ENCODE peak calls at places on chromosomes 12 and 14, in eight cellular contexts. M, R, F, D, P, I, H and V are unnamed samples.
A peak's percentile ranks its signal among the peaks of the same experiment; 100 is the strongest.

GRCh38 chr14:104788533-104788818 is 7.1 kb downstream of the AKT1 start:
- DNase-seq in M (no peak), R (no peak), F (no peak), D (no peak), P (no peak), I (no peak), H (no peak), V (no peak)

GRCh38 chr12:114638790-114639435 is 45.1 kb downstream of the TBX3 start:
- DNase-seq in M (no peak), R (no peak), F (no peak), D (no peak), P (no peak), I (no peak), H (no peak), V (no peak)

GRCh38 chr12:23510484-23510883 is 439.0 kb downstream of the SOX5 start:
- DNase-seq in M (no peak), R (no peak), F (no peak), D (no peak), P (no peak), I (no peak), H (no peak), V (no peak)

GRCh38 chr12:13425766-13426165 is 229.2 kb downstream of the EMP1 start:
- DNase-seq in M (no peak), R (no peak), F (no peak), D (no peak), P (no peak), I (no peak), H (no peak), V (no peak)

GRCh38 chr14:50321009-50321660 is 9.0 kb downstream of the DMAC2L start:
- DNase-seq in M (peak; percentile 24), R (no peak), F (peak; percentile 56), D (peak; percentile 92), P (peak; percentile 51), I (peak; percentile 54), H (peak; percentile 77), V (peak; percentile 77)

GRCh38 chr12:19546027-19546426 is 106.7 kb downstream of the AEBP2 start:
- DNase-seq in M (no peak), R (no peak), F (no peak), D (no peak), P (no peak), I (no peak), H (no peak), V (no peak)

GRCh38 chr12:76628745-76629144 is 69.2 kb upstream of the OSBPL8 start:
- DNase-seq in M (no peak), R (no peak), F (no peak), D (no peak), P (no peak), I (no peak), H (no peak), V (no peak)

GRCh38 chr12:93025145-93026103 is 96.3 kb upstream of the EEA1 start:
- DNase-seq in M (no peak), R (no peak), F (no peak), D (peak; percentile 83), P (no peak), I (peak; percentile 6), H (no peak), V (peak; percentile 56)

GRCh38 chr12:56334490-56334793 is 642 bp upstream of the PAN2 start:
- DNase-seq in M (no peak), R (no peak), F (no peak), D (no peak), P (no peak), I (peak; percentile 9), H (no peak), V (no peak)

GRCh38 chr14:88981948-88982347 is 157.5 kb downstream of the TTC8 start:
- DNase-seq in M (no peak), R (no peak), F (no peak), D (no peak), P (no peak), I (no peak), H (no peak), V (no peak)

GRCh38 chr12:130374083-130374482 is 36.4 kb downstream of the PIWIL1 start:
- DNase-seq in M (no peak), R (no peak), F (no peak), D (no peak), P (no peak), I (no peak), H (no peak), V (no peak)

GRCh38 chr12:29713729-29714128 is 70.0 kb downstream of the TMTC1 start:
- DNase-seq in M (no peak), R (no peak), F (no peak), D (no peak), P (no peak), I (no peak), H (no peak), V (no peak)

GRCh38 chr14:94591073-94591472 is 9.8 kb downstream of the SERPINA5 start:
- DNase-seq in M (no peak), R (no peak), F (no peak), D (no peak), P (no peak), I (no peak), H (no peak), V (no peak)

GRCh38 chr12:53062977-53063707 is 13.3 kb downstream of the TNS2 start:
- DNase-seq in M (no peak), R (peak; percentile 64), F (peak; percentile 40), D (no peak), P (no peak), I (no peak), H (no peak), V (no peak)

GRCh38 chr12:53062011-53062961 is 12.4 kb downstream of the TNS2 start:
- DNase-seq in M (no peak), R (peak; percentile 61), F (peak; percentile 44), D (no peak), P (no peak), I (no peak), H (no peak), V (no peak)

GRCh38 chr12:53065470-53065869 is 13.7 kb downstream of the SPRYD3 start:
- DNase-seq in M (no peak), R (peak; percentile 63), F (peak; percentile 49), D (no peak), P (no peak), I (no peak), H (no peak), V (no peak)

GRCh38 chr12:53064613-53065415 is 14.4 kb downstream of the SPRYD3 start:
- DNase-seq in M (no peak), R (peak; percentile 62), F (peak; percentile 44), D (no peak), P (no peak), I (no peak), H (no peak), V (no peak)

GRCh38 chr12:53063708-53064612 is 14.1 kb downstream of the TNS2 start:
- DNase-seq in M (peak; percentile 60), R (peak; percentile 60), F (peak; percentile 70), D (no peak), P (no peak), I (no peak), H (no peak), V (no peak)
- TF ChIP-seq CTCF in M (no peak), R (no peak), F (no peak), D (no peak), P (no peak), I (no peak), H (no peak), V (no peak)

DNA sequence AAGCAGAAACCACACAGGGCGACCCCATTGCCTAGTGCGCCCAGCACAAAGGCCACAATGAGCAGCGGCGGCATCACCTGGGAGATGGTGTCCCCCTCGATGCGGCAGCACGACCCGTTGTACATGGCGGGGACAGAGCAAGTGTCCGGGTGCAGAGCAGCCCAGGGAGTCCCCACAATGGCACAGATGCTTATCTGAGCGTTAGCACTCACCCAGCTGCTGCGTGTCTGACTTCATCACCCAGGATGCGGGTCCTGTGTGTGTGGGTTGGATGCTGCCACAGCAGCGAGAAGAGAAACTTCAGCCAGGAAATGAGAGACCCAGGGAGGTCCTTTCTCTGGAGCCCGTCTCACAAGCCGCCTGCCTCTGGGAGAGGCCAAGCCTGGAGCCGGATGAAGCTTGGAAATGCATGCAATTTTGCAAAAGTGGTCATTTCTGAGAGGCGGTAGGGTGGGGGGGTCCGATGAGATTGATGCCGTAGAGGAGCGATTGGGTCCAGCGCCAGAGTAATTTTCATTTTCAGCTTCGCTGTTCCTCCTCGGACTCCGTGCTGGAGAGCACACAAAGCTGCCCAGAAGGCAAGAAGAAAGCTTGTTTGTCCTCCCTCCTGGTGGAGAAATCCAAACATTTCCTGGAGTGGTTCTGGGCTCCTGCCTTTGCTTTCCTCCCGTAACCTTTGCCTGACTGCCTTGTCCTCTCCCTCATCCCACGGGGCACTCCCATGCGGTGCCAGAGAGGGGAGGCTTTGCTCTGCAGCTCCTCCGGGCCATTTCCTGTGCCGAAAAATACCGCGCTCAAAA is at the start of gene HCAR1:
- DNase-seq in M (no peak), R (no peak), F (peak; percentile 27), D (peak; percentile 32), P (no peak), I (no peak), H (peak; percentile 46), V (no peak)
- TF ChIP-seq CTCF in M (no peak), R (no peak), F (no peak), D (no peak), P (no peak), I (no peak), H (no peak), V (no peak)

GRCh38 chr12:108234155-108234554 is 105.0 kb downstream of the CMKLR1 start:
- DNase-seq in M (no peak), R (no peak), F (no peak), D (peak; percentile 32), P (no peak), I (peak; percentile 11), H (no peak), V (no peak)
- TF ChIP-seq CTCF in M (peak; percentile 61), R (peak; percentile 47), F (no peak), D (peak; percentile 38), P (no peak), I (no peak), H (no peak), V (peak; percentile 38)

GRCh38 chr12:122878780-122879612 is 16.9 kb downstream of the VPS37B start:
- DNase-seq in M (no peak), R (no peak), F (no peak), D (no peak), P (no peak), I (no peak), H (no peak), V (no peak)

GRCh38 chr12:122882908-122883563 is 12.9 kb downstream of the VPS37B start:
- DNase-seq in M (no peak), R (no peak), F (no peak), D (no peak), P (no peak), I (no peak), H (no peak), V (no peak)

GRCh38 chr12:122880155-122880605 is 15.7 kb downstream of the VPS37B start:
- DNase-seq in M (no peak), R (no peak), F (no peak), D (no peak), P (no peak), I (no peak), H (no peak), V (no peak)

GRCh38 chr12:122884091-122884826 is 11.7 kb downstream of the VPS37B start:
- DNase-seq in M (no peak), R (no peak), F (no peak), D (no peak), P (no peak), I (no peak), H (no peak), V (no peak)

DNA sequence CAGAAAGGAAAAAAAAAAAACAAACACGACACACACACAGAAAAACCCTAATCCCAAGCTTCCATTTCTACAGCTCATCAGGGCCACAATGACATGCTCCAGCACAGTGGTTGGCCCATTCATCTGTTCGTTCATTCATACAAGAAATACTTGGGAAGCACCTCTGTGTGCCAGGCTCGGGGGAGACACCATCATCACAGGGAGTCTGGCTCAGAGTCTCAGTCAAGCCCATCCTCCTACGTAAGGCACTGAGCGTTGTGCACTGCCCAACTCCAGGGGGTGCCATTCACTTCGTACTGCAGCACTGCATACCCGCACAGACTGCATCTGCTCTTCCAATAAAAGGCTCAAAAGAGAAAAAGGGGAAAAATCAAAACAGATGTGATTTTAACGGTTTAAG is 15.3 kb downstream of the VPS37B start:
- DNase-seq in M (no peak), R (no peak), F (no peak), D (peak; percentile 44), P (no peak), I (peak; percentile 49), H (peak; percentile 59), V (no peak)
- TF ChIP-seq CTCF in M (peak; percentile 43), R (peak; percentile 37), F (no peak), D (peak; percentile 11), P (no peak), I (no peak), H (peak; percentile 71), V (peak; percentile 23)